ENCODE peak calls at places on chromosomes 11 and 22, in ten cellular contexts. X is hepatocyte, H is endothelial cell of umbilical vein, I is AG10803, M is GM13977, R is HCT116, Q is spleen, U is MCF 10A, V is brain microvascular endothelial cell, N is GM10248. A is an unnamed sample.

GRCh38 chr11:118911113-118911879 is 14.4 kb downstream of the BCL9L start:
- DNase-seq in I (peak; percentile 50), U (peak; percentile 66), N (no peak), V (no peak), Q (peak; percentile 80), H (no peak), R (no peak), X (peak; percentile 88), M (no peak), A (no peak)

GRCh38 chr11:131109256-131109655 is 193.0 kb upstream of the SNX19 start:
- DNase-seq in N (no peak), I (peak; percentile 57), M (no peak), X (no peak), H (no peak), V (peak; percentile 25), R (no peak), Q (no peak), U (no peak), A (no peak)

GRCh38 chr11:68039526-68040086 is 781 bp downstream of the TCIRG1 start:
- DNase-seq in R (no peak), H (no peak), M (no peak), V (no peak), N (peak; percentile 47), I (no peak), Q (peak; percentile 84), X (no peak), U (no peak), A (no peak)

GRCh38 chr11:59560290-59560701 is 49.0 kb downstream of the OR4D9 start:
- DNase-seq in I (peak; percentile 62), H (peak; percentile 86), Q (no peak), V (peak; percentile 84), R (peak; percentile 85), M (peak; percentile 69), X (peak; percentile 84), N (peak; percentile 56), U (peak; percentile 81), A (peak; percentile 70)

GRCh38 chr22:41057076-41057475 is 35.3 kb upstream of the EP300 start:
- DNase-seq in M (no peak), I (no peak), Q (no peak), U (no peak), X (no peak), H (no peak), N (no peak), V (no peak), R (no peak), A (no peak)

GRCh38 chr11:116053538-116053919 is 549.3 kb upstream of the CADM1 start:
- DNase-seq in R (no peak), N (no peak), I (no peak), M (no peak), H (no peak), V (no peak), X (no peak), U (no peak), Q (no peak), A (no peak)

GRCh38 chr11:88357323-88358039 is 19.9 kb upstream of the CTSC start:
- DNase-seq in V (peak; percentile 21), H (no peak), X (no peak), I (peak; percentile 15), Q (no peak), N (peak; percentile 33), R (no peak), M (peak; percentile 37), U (peak; percentile 57), A (peak; percentile 32)

GRCh38 chr11:33709471-33709870 is 8.8 kb upstream of the C11orf91 start:
- DNase-seq in Q (no peak), H (no peak), N (no peak), U (no peak), R (no peak), V (no peak), M (no peak), I (no peak), X (no peak), A (no peak)

GRCh38 chr11:65810046-65810868 is 23.4 kb downstream of the OVOL1 start:
- DNase-seq in N (no peak), Q (no peak), X (no peak), M (no peak), U (peak; percentile 30), V (no peak), H (no peak), I (no peak), R (no peak), A (peak; percentile 43)

GRCh38 chr11:65808744-65809341 is 22.0 kb downstream of the OVOL1 start:
- DNase-seq in Q (no peak), I (no peak), V (no peak), M (no peak), R (no peak), U (no peak), N (no peak), H (no peak), X (no peak), A (no peak)

GRCh38 chr11:65814131-65814959 is 19.4 kb upstream of the SNX32 start:
- DNase-seq in V (peak; percentile 65), H (no peak), Q (no peak), X (no peak), U (no peak), R (no peak), N (no peak), I (no peak), M (no peak), A (no peak)

GRCh38 chr11:65809496-65809895 is 22.6 kb downstream of the OVOL1 start:
- DNase-seq in H (no peak), V (no peak), Q (no peak), M (no peak), U (no peak), R (no peak), X (no peak), N (no peak), I (no peak), A (no peak)

DNA sequence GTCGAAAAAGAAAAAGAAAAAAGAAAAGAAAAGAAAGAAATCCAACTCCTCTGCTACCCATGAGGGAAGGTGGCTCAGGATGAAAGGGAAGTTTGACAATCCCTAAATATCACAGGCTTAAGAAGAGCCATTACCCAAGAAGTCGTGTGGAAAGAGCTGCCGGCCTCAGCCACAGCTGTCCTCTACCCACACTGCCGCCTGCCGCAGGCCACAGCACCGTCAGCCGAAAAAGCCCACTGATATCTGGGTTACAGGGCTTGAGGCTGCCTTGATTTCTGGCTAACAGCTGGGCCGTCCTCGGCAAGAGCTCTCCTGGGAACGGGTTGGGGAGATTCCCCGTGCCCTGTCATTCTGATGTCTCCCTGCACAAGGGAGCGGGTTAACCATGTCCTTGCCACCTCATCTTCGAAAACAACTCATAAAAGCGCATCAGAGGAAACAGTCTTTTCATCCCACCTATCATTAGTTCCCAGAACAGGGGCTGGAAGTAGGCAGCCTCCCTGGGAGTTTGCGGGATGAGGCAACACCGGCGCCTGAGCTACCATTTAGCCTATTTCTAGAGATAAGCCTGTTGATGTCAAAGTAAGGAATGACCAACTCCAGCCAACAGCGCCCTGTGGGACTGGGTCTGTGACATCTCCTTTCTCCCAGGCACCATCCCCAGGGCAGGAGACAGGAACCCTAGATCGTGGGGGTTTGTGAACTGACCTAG is 21.8 kb upstream of the SNX32 start:
- DNase-seq in I (no peak), X (no peak), M (no peak), N (no peak), V (no peak), U (no peak), R (no peak), Q (no peak), H (no peak), A (no peak)
- TF ChIP-seq CTCF in I (no peak), X (no peak), M (no peak), N (no peak), V (no peak), U (no peak), R (no peak), Q (no peak), H (no peak), A (no peak)

DNA sequence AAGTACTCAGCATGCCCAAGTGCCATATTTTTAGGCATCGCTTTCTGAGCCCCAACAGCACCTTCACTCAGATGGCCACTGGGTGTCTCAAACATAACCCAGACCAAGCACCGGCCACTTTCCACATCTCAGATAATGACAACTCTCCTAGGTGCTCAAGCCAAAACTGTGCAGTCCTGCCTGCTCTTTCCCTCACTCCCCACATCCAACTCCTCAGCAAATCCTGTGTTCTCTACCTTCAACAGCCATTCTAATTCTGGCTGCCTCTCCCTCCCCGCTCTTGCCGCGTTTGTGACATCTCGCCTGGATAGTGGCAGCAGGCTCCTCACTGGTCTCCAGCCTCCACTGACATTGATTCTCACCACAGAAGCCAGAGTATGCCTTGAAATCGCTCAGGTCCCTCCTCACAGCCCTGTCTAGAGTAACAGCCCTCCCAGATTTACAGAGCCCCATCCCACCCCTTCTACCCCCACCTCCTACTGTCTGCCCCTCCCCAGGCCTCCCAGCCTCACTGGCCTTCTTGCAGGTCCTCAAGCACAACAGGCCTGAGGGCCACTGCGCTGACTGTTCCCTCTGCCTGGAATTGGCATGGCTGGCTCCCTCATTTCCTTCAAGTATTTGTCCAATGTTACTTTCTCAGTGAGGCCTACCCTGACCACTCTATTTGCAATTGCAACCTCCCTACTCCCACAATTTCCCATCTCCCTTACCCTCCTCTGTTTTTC is 1.3 kb upstream of the PHETA2 start:
- DNase-seq in V (no peak), Q (peak; percentile 71), N (no peak), R (no peak), U (no peak), H (no peak), M (no peak), I (no peak), X (no peak), A (no peak)
- TF ChIP-seq CTCF in V (peak; percentile 11), Q (no peak), N (no peak), R (no peak), U (no peak), H (no peak), M (no peak), I (no peak), X (no peak), A (no peak)

GRCh38 chr11:2299773-2300172 is 1.9 kb downstream of the C11orf21 start:
- DNase-seq in V (no peak), N (no peak), X (no peak), I (no peak), H (no peak), U (no peak), M (no peak), Q (peak; percentile 76), R (no peak), A (no peak)

GRCh38 chr11:2300290-2300935 is 1.3 kb downstream of the C11orf21 start:
- DNase-seq in U (no peak), M (no peak), R (no peak), N (no peak), H (no peak), V (no peak), X (no peak), I (no peak), Q (peak; percentile 85), A (no peak)

GRCh38 chr11:2297623-2298030 is 4.1 kb downstream of the C11orf21 start:
- DNase-seq in M (no peak), V (no peak), H (no peak), Q (no peak), X (no peak), R (no peak), I (no peak), N (no peak), U (no peak), A (no peak)

GRCh38 chr11:2298131-2298794 is 3.5 kb downstream of the C11orf21 start:
- DNase-seq in V (no peak), N (no peak), I (no peak), R (no peak), X (no peak), Q (peak; percentile 68), U (no peak), M (no peak), H (no peak), A (no peak)

GRCh38 chr11:2298795-2299747 is 2.6 kb downstream of the C11orf21 start:
- DNase-seq in M (peak; percentile 57), R (no peak), N (no peak), Q (peak; percentile 80), X (peak; percentile 77), H (no peak), U (peak; percentile 43), V (no peak), I (no peak), A (peak; percentile 66)
- TF ChIP-seq CTCF in M (peak; percentile 40), R (peak; percentile 54), N (peak; percentile 15), Q (peak; percentile 57), X (peak; percentile 55), H (no peak), U (peak; percentile 38), V (peak; percentile 50), I (no peak), A (no peak)

GRCh38 chr11:129372609-129373488 is 2.8 kb upstream of the BARX2 start:
- DNase-seq in H (no peak), U (no peak), V (no peak), R (no peak), X (no peak), Q (no peak), I (no peak), N (no peak), M (peak; percentile 25), A (peak; percentile 29)

GRCh38 chr11:129375731-129376657 is at the start of gene BARX2:
- DNase-seq in I (peak; percentile 40), X (peak; percentile 89), N (peak; percentile 42), U (peak; percentile 72), V (peak; percentile 59), H (peak; percentile 47), R (peak; percentile 26), Q (no peak), M (peak; percentile 62), A (peak; percentile 62)

GRCh38 chr11:129373489-129373953 is 2.1 kb upstream of the BARX2 start:
- DNase-seq in R (no peak), N (no peak), I (peak; percentile 19), X (no peak), Q (no peak), V (no peak), H (no peak), U (no peak), M (peak; percentile 31), A (no peak)

GRCh38 chr11:129374993-129375721 is 491 bp upstream of the BARX2 start:
- DNase-seq in R (no peak), X (peak; percentile 50), H (peak; percentile 9), V (no peak), Q (no peak), M (peak; percentile 28), N (no peak), U (peak; percentile 26), I (no peak), A (peak; percentile 37)

DNA sequence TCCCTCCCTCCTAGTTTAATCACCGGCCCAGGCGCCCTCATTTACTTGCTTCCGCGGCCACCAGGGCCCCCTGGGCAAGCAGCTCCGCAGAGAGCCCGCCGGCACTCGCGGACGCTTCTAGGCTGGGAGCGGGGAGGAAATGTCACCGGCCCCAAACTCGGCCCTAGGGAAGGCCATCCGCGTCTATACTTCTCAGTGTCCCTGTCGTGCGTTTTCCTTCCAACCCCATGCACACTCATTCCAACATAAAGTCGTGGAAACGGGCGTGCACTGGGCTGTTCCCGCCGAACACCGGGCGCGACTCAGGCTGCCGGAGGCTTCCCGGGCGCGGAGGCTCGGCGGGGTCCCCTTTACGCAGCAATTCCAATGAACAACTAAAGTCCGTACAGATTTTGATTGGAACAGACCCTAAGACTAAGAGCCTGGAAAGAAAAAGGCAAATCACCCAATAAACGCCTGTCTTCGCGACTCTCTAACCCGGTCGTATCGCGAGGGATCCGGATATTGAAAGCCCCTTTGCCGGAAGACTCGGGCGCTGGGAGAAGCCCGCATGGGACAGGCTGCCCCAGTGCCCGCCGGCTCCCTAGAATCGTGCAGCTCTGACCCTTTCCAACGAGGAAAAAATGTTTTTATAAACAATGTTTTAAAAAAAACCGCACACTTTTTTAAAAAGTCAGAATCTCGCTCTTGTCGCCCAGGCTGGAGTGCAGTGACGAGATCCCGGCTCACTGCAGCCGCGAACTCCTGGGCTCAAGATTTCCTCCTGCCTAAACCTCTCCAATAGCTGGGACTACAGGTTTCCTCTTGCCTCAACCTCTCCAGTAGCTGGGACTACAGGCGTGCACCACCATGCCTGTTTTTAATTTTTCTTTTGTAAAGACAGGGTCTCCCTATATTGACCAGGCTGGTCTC is 1.3 kb upstream of the BARX2 start:
- DNase-seq in U (no peak), X (no peak), I (no peak), V (no peak), R (no peak), H (no peak), N (no peak), Q (no peak), M (peak; percentile 23), A (peak; percentile 32)
- TF ChIP-seq CTCF in U (no peak), X (no peak), I (no peak), V (peak; percentile 8), R (no peak), H (no peak), N (no peak), Q (no peak), M (no peak), A (no peak)

A was measured in GM13976.